ENCODE peak calls at places on chromosomes 7 and 10, in six cellular contexts. R is SK-N-SH, C is left lung, S is cardiac fibroblast, L is heart right ventricle, D is PC-3. I is an unnamed sample.

GRCh38 chr10:84510121-84510520 is 181.7 kb downstream of the CCSER2 start:
- DNase-seq in R (no peak), C (no peak), S (peak), L (no peak), D (no peak), I (no peak)

GRCh38 chr7:16804674-16805439 is at the start of gene AGR2:
- DNase-seq in R (no peak), C (peak), S (no peak), L (no peak), D (peak), I (peak)

GRCh38 chr7:5357951-5358350 is 65.7 kb downstream of the TNRC18 start:
- DNase-seq in R (no peak), C (no peak), S (no peak), L (no peak), D (no peak), I (no peak)

GRCh38 chr7:12638851-12639467 is 48.5 kb upstream of the ARL4A start:
- DNase-seq in R (peak), C (no peak), S (peak), L (no peak), D (peak), I (no peak)

GRCh38 chr7:116683786-116684185 is 11.8 kb downstream of the MET start:
- DNase-seq in R (no peak), C (no peak), S (no peak), L (no peak), D (no peak), I (no peak)

GRCh38 chr7:34488766-34489165 is 169.3 kb upstream of the NPSR1 start:
- DNase-seq in R (no peak), C (no peak), S (no peak), L (no peak), D (no peak), I (no peak)

GRCh38 chr7:151115836-151116418 is 29.7 kb downstream of the AGAP3 start:
- DNase-seq in R (peak), C (peak), S (no peak), L (no peak), D (peak), I (peak)

GRCh38 chr7:101604331-101604933 is 24.7 kb downstream of the MYL10 start:
- DNase-seq in R (no peak), C (no peak), S (no peak), L (no peak), D (no peak), I (no peak)

GRCh38 chr7:152142976-152143665 is 117.6 kb downstream of the GALNT11 start:
- DNase-seq in R (no peak), C (no peak), S (no peak), L (no peak), D (no peak), I (no peak)

GRCh38 chr7:44294325-44295069 is 30.9 kb downstream of the CAMK2B start:
- DNase-seq in R (peak), C (no peak), S (no peak), L (no peak), D (no peak), I (no peak)

GRCh38 chr10:8873310-8873709 is 818.8 kb downstream of the GATA3 start:
- DNase-seq in R (peak), C (no peak), S (no peak), L (no peak), D (peak), I (no peak)

GRCh38 chr7:131020759-131021219 is 286.8 kb upstream of the KLF14 start:
- DNase-seq in R (no peak), C (no peak), S (no peak), L (no peak), D (no peak), I (no peak)

GRCh38 chr10:80070068-80070467 is 8.4 kb upstream of the TMEM254 start:
- DNase-seq in R (no peak), C (no peak), S (no peak), L (no peak), D (no peak), I (no peak)

GRCh38 chr10:122147731-122148130 is 123.4 kb upstream of the BTBD16 start:
- DNase-seq in R (no peak), C (no peak), S (no peak), L (no peak), D (no peak), I (no peak)

GRCh38 chr7:4681922-4682620 is at the start of gene FOXK1:
- DNase-seq in R (peak), C (peak), S (peak), L (peak), D (peak), I (peak)

GRCh38 chr7:3002631-3003030 is 41.0 kb downstream of the CARD11 start:
- DNase-seq in R (no peak), C (no peak), S (no peak), L (no peak), D (no peak), I (no peak)

GRCh38 chr10:24849537-24850299 is 102.7 kb downstream of the PRTFDC1 start:
- DNase-seq in R (no peak), C (no peak), S (no peak), L (no peak), D (peak), I (peak)

GRCh38 chr7:42856605-42856987 is 55.3 kb downstream of the C7orf25 start:
- DNase-seq in R (no peak), C (peak), S (no peak), L (no peak), D (no peak), I (no peak)

GRCh38 chr10:88920198-88920597 is 32.4 kb downstream of the ACTA2 start:
- DNase-seq in R (no peak), C (no peak), S (peak), L (no peak), D (no peak), I (no peak)

GRCh38 chr10:112678581-112678980 is 231.6 kb downstream of the VTI1A start:
- DNase-seq in R (no peak), C (no peak), S (no peak), L (no peak), D (no peak), I (no peak)

GRCh38 chr10:99976886-99977391 is 32.8 kb downstream of the DNMBP start:
- DNase-seq in R (no peak), C (no peak), S (peak), L (no peak), D (peak), I (no peak)
- H3K4me3 ChIP-seq in R (no peak), C (no peak), S (no peak), L (no peak), D (no peak), I (no peak)

GRCh38 chr10:124386186-124387077 is 32.3 kb downstream of the OAT start:
- DNase-seq in R (peak), C (no peak), S (no peak), L (no peak), D (no peak), I (no peak)

GRCh38 chr10:124388823-124389612 is 29.7 kb downstream of the OAT start:
- DNase-seq in R (peak), C (peak), S (peak), L (peak), D (peak), I (peak)

GRCh38 chr10:124387078-124387874 is 31.4 kb downstream of the OAT start:
- DNase-seq in R (peak), C (no peak), S (no peak), L (no peak), D (no peak), I (no peak)

GRCh38 chr10:124389613-124390361 is 28.9 kb downstream of the OAT start:
- DNase-seq in R (peak), C (no peak), S (no peak), L (no peak), D (no peak), I (no peak)

GRCh38 chr10:124388476-124388822 is 30.3 kb downstream of the OAT start:
- DNase-seq in R (no peak), C (no peak), S (no peak), L (no peak), D (no peak), I (no peak)
- H3K4me3 ChIP-seq in R (peak), C (peak), S (no peak), L (peak), D (peak), I (no peak)

GRCh38 chr7:27247452-27248426 is 5.1 kb downstream of the EVX1 start:
- DNase-seq in R (peak), C (no peak), S (no peak), L (no peak), D (no peak), I (no peak)

GRCh38 chr7:27244488-27245123 is 2.0 kb downstream of the EVX1 start:
- DNase-seq in R (no peak), C (no peak), S (no peak), L (no peak), D (no peak), I (no peak)

GRCh38 chr7:27245124-27245797 is 2.7 kb downstream of the EVX1 start:
- DNase-seq in R (peak), C (no peak), S (no peak), L (no peak), D (no peak), I (no peak)

GRCh38 chr7:27247000-27247399 is 4.4 kb downstream of the EVX1 start:
- DNase-seq in R (no peak), C (no peak), S (no peak), L (no peak), D (no peak), I (no peak)

GRCh38 chr7:27245798-27246691 is 3.4 kb downstream of the EVX1 start:
- DNase-seq in R (peak), C (no peak), S (no peak), L (no peak), D (no peak), I (peak)
- H3K4me3 ChIP-seq in R (no peak), C (no peak), S (no peak), L (peak), D (no peak), I (no peak)

DNA sequence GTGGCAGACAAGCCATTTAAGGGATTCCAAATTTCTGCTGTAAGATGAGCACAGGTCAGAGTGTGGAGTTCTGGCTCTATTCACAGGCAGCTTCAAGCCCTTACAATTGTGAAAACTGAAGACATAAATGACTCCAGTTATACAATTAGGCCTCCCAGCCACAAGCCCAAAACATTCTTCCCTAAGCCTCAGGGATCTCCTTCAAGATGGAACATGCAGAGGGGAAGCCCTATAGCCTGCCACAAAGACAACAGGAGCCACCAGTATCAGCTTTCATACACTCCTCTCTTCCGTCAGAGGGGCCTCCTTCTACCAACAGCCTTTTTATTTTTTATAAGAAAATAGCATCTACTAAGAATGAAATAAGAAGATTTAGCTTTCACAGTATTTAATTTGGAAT is 46.5 kb downstream of the DLD start:
- DNase-seq in R (no peak), C (no peak), S (no peak), L (no peak), D (no peak), I (no peak)
- H3K4me3 ChIP-seq in R (no peak), C (no peak), S (no peak), L (no peak), D (no peak), I (no peak)

I was measured in mucosa of descending colon.